ENCODE peak calls at places on chromosome 20, in six cellular contexts. One of them, this sample, is unnamed.

GRCh38 chr20:49338061-49338460 is 60.2 kb upstream of the ZNFX1 start:
- DNase-seq in mesenchymal stem cell: no peak
- DNase-seq in H9: no peak
- DNase-seq in trophoblast cell: no peak
- DNase-seq in H1: no peak
- DNase-seq in IMR-90: no peak
- DNase-seq in this sample: no peak

GRCh38 chr20:19588731-19589130 is 169.3 kb upstream of the RIN2 start:
- DNase-seq in H1: no peak
- DNase-seq in trophoblast cell: no peak
- DNase-seq in mesenchymal stem cell: no peak
- DNase-seq in H9: no peak
- DNase-seq in IMR-90: no peak
- DNase-seq in this sample: no peak

GRCh38 chr20:62025394-62025793 is 40.3 kb downstream of the TAF4 start:
- DNase-seq in trophoblast cell: no peak
- DNase-seq in H9: no peak
- DNase-seq in H1: no peak
- DNase-seq in IMR-90: no peak
- DNase-seq in mesenchymal stem cell: peak; percentile 8
- DNase-seq in this sample: no peak

GRCh38 chr20:37702643-37703337 is 9.0 kb downstream of the CTNNBL1 start:
- DNase-seq in IMR-90: no peak
- DNase-seq in trophoblast cell: no peak
- DNase-seq in H1: no peak
- DNase-seq in mesenchymal stem cell: no peak
- DNase-seq in H9: no peak
- DNase-seq in this sample: no peak

GRCh38 chr20:20743511-20744169 is 31.2 kb upstream of the RALGAPA2 start:
- DNase-seq in H9: peak; percentile 49
- DNase-seq in H1: peak; percentile 56
- DNase-seq in trophoblast cell: no peak
- DNase-seq in mesenchymal stem cell: peak; percentile 22
- DNase-seq in IMR-90: no peak
- DNase-seq in this sample: peak; percentile 58

GRCh38 chr20:37452236-37452635 is 68.8 kb upstream of the NNAT start:
- DNase-seq in IMR-90: no peak
- DNase-seq in H1: no peak
- DNase-seq in trophoblast cell: no peak
- DNase-seq in H9: no peak
- DNase-seq in mesenchymal stem cell: no peak
- DNase-seq in this sample: no peak

GRCh38 chr20:32571566-32571965 is 13.6 kb downstream of the NOL4L start:
- DNase-seq in H9: no peak
- DNase-seq in H1: no peak
- DNase-seq in trophoblast cell: no peak
- DNase-seq in IMR-90: no peak
- DNase-seq in mesenchymal stem cell: no peak
- DNase-seq in this sample: no peak

GRCh38 chr20:61252601-61253263 is 671 bp downstream of the CDH4 start:
- DNase-seq in H9: no peak
- DNase-seq in trophoblast cell: no peak
- DNase-seq in H1: peak; percentile 59
- DNase-seq in mesenchymal stem cell: peak; percentile 31
- DNase-seq in IMR-90: peak; percentile 9
- DNase-seq in this sample: no peak

GRCh38 chr20:38222231-38222922 is 38.2 kb downstream of the KIAA1755 start:
- DNase-seq in mesenchymal stem cell: peak; percentile 60
- DNase-seq in IMR-90: peak; percentile 48
- DNase-seq in H1: peak; percentile 96
- DNase-seq in H9: peak; percentile 81
- DNase-seq in trophoblast cell: peak; percentile 58
- DNase-seq in this sample: peak; percentile 73

GRCh38 chr20:63746766-63747315 is 7.3 kb downstream of the SLC2A4RG start:
- DNase-seq in mesenchymal stem cell: no peak
- DNase-seq in H1: no peak
- DNase-seq in IMR-90: no peak
- DNase-seq in trophoblast cell: no peak
- DNase-seq in H9: no peak
- DNase-seq in this sample: no peak

GRCh38 chr20:19672498-19672897 is 85.6 kb upstream of the RIN2 start:
- DNase-seq in IMR-90: no peak
- DNase-seq in trophoblast cell: no peak
- DNase-seq in H1: no peak
- DNase-seq in H9: no peak
- DNase-seq in mesenchymal stem cell: no peak
- DNase-seq in this sample: no peak

GRCh38 chr20:37699202-37699601 is 5.4 kb downstream of the CTNNBL1 start:
- DNase-seq in H1: no peak
- DNase-seq in IMR-90: no peak
- DNase-seq in H9: no peak
- DNase-seq in trophoblast cell: no peak
- DNase-seq in mesenchymal stem cell: no peak
- DNase-seq in this sample: no peak

GRCh38 chr20:64038579-64039292 is 2.8 kb downstream of the C20orf204 start:
- DNase-seq in IMR-90: peak; percentile 67
- DNase-seq in trophoblast cell: peak; percentile 53
- DNase-seq in H1: peak; percentile 92
- DNase-seq in H9: peak; percentile 89
- DNase-seq in mesenchymal stem cell: peak; percentile 74
- DNase-seq in this sample: peak; percentile 60

GRCh38 chr20:37524221-37524700 is 3.2 kb downstream of the NNAT start:
- DNase-seq in H1: no peak
- DNase-seq in IMR-90: no peak
- DNase-seq in H9: no peak
- DNase-seq in trophoblast cell: no peak
- DNase-seq in mesenchymal stem cell: no peak
- DNase-seq in this sample: no peak

GRCh38 chr20:63772781-63773520 is 33.4 kb downstream of the SLC2A4RG start:
- DNase-seq in H1: no peak
- DNase-seq in H9: no peak
- DNase-seq in IMR-90: peak; percentile 11
- DNase-seq in mesenchymal stem cell: no peak
- DNase-seq in trophoblast cell: no peak
- DNase-seq in this sample: no peak

GRCh38 chr20:38290829-38291581 is 13.0 kb upstream of the BPI start:
- DNase-seq in mesenchymal stem cell: peak; percentile 92
- DNase-seq in IMR-90: peak; percentile 95
- DNase-seq in trophoblast cell: peak; percentile 56
- DNase-seq in H1: peak; percentile 74
- DNase-seq in H9: peak; percentile 90
- DNase-seq in this sample: no peak

GRCh38 chr20:62050166-62051120 is 15.2 kb downstream of the TAF4 start:
- DNase-seq in H1: no peak
- DNase-seq in H9: no peak
- DNase-seq in trophoblast cell: no peak
- DNase-seq in mesenchymal stem cell: no peak
- DNase-seq in IMR-90: no peak
- DNase-seq in this sample: no peak

GRCh38 chr20:29874476-29875202 is 1382.8 kb upstream of the DEFB115 start:
- DNase-seq in H1: no peak
- DNase-seq in H9: no peak
- DNase-seq in IMR-90: no peak
- DNase-seq in mesenchymal stem cell: no peak
- DNase-seq in trophoblast cell: no peak
- DNase-seq in this sample: no peak

GRCh38 chr20:53942973-53943372 is 127.4 kb downstream of the BCAS1 start:
- DNase-seq in IMR-90: no peak
- DNase-seq in H9: no peak
- DNase-seq in mesenchymal stem cell: no peak
- DNase-seq in H1: peak; percentile 41
- DNase-seq in trophoblast cell: no peak
- DNase-seq in this sample: no peak

GRCh38 chr20:1892122-1892385 is 3.2 kb upstream of the SIRPA start:
- DNase-seq in H1: no peak
- DNase-seq in mesenchymal stem cell: no peak
- DNase-seq in trophoblast cell: no peak
- DNase-seq in H9: no peak
- DNase-seq in IMR-90: no peak
- DNase-seq in this sample: no peak

GRCh38 chr20:16533493-16533892 is 39.8 kb downstream of the KIF16B start:
- DNase-seq in trophoblast cell: no peak
- DNase-seq in mesenchymal stem cell: no peak
- DNase-seq in H9: no peak
- DNase-seq in IMR-90: peak; percentile 7
- DNase-seq in H1: no peak
- DNase-seq in this sample: no peak

GRCh38 chr20:45010399-45010828 is 44.1 kb downstream of the STK4 start:
- DNase-seq in H1: no peak
- DNase-seq in IMR-90: peak; percentile 95
- DNase-seq in trophoblast cell: no peak
- DNase-seq in H9: no peak
- DNase-seq in mesenchymal stem cell: peak; percentile 21
- DNase-seq in this sample: no peak

GRCh38 chr20:58818585-58819285 is 32.0 kb downstream of the GNAS-AS1 start:
- DNase-seq in trophoblast cell: peak; percentile 73
- DNase-seq in IMR-90: peak; percentile 89
- DNase-seq in H1: no peak
- DNase-seq in mesenchymal stem cell: peak; percentile 67
- DNase-seq in H9: no peak
- DNase-seq in this sample: no peak

GRCh38 chr20:17327185-17327780 is 100.4 kb downstream of the PCSK2 start:
- DNase-seq in mesenchymal stem cell: no peak
- DNase-seq in H9: no peak
- DNase-seq in trophoblast cell: no peak
- DNase-seq in H1: peak; percentile 51
- DNase-seq in IMR-90: no peak
- DNase-seq in this sample: no peak

GRCh38 chr20:32636278-32636677 is 37.5 kb downstream of the C20orf203 start:
- DNase-seq in trophoblast cell: no peak
- DNase-seq in mesenchymal stem cell: no peak
- DNase-seq in IMR-90: peak; percentile 44
- DNase-seq in H9: no peak
- DNase-seq in H1: no peak
- DNase-seq in this sample: no peak

GRCh38 chr20:8909596-8909995 is 159.3 kb upstream of the PLCB4 start:
- DNase-seq in H9: no peak
- DNase-seq in mesenchymal stem cell: no peak
- DNase-seq in IMR-90: peak; percentile 15
- DNase-seq in H1: no peak
- DNase-seq in trophoblast cell: no peak
- DNase-seq in this sample: no peak

GRCh38 chr20:25496968-25497401 is 88.3 kb downstream of the NINL start:
- DNase-seq in H9: no peak
- DNase-seq in trophoblast cell: no peak
- DNase-seq in H1: no peak
- DNase-seq in IMR-90: peak; percentile 27
- DNase-seq in mesenchymal stem cell: peak; percentile 6
- DNase-seq in this sample: no peak

GRCh38 chr20:41124451-41125094 is 12.8 kb upstream of the PLCG1 start:
- DNase-seq in H9: no peak
- DNase-seq in trophoblast cell: no peak
- DNase-seq in mesenchymal stem cell: no peak
- DNase-seq in H1: no peak
- DNase-seq in IMR-90: no peak
- DNase-seq in this sample: no peak

GRCh38 chr20:19408971-19409370 is 196.5 kb downstream of the SLC24A3 start:
- DNase-seq in IMR-90: no peak
- DNase-seq in H1: no peak
- DNase-seq in H9: no peak
- DNase-seq in mesenchymal stem cell: no peak
- DNase-seq in trophoblast cell: no peak
- DNase-seq in this sample: no peak

DNA sequence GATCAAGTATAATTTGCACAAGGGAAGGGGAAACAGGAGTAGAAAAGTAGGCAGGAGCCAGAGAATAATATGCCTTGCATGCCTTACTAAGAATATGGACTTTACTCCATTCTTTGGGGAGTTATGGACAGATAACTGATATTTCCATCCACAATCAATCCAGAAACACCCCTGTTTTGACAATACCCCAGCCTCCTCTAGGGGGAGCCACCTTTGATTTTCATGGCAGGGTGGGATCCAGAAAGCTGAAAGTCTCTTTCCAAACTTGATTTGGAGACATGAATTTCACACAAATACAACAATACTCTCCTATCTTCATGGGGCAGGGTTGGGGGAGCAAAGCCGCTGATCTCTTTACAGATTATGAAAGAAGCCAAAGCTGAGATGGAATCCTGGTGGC is 404.1 kb downstream of the FOXA2 start:
- DNase-seq in H1: peak; percentile 80
- DNase-seq in H9: peak; percentile 41
- DNase-seq in mesenchymal stem cell: no peak
- DNase-seq in trophoblast cell: no peak
- DNase-seq in IMR-90: no peak
- DNase-seq in this sample: no peak
- H4K8ac ChIP-seq in H1: no peak overlapping the region
- H4K8ac ChIP-seq in H9: no peak overlapping the region
- H4K8ac ChIP-seq in mesenchymal stem cell: no peak overlapping the region
- H4K8ac ChIP-seq in trophoblast cell: no peak overlapping the region
- H4K8ac ChIP-seq in IMR-90: no peak overlapping the region
- H4K8ac ChIP-seq in this sample: no peak overlapping the region

GRCh38 chr20:43740642-43741041 is 13.8 kb upstream of the GTSF1L start:
- DNase-seq in trophoblast cell: no peak
- DNase-seq in H1: no peak
- DNase-seq in H9: no peak
- DNase-seq in mesenchymal stem cell: no peak
- DNase-seq in IMR-90: no peak
- DNase-seq in this sample: no peak
- H3K14ac ChIP-seq in trophoblast cell: no peak overlapping the region
- H3K14ac ChIP-seq in H1: no peak overlapping the region
- H3K14ac ChIP-seq in H9: no peak overlapping the region
- H3K14ac ChIP-seq in mesenchymal stem cell: no peak overlapping the region
- H3K14ac ChIP-seq in IMR-90: no peak overlapping the region
- H3K14ac ChIP-seq in this sample: no peak overlapping the region

DNA sequence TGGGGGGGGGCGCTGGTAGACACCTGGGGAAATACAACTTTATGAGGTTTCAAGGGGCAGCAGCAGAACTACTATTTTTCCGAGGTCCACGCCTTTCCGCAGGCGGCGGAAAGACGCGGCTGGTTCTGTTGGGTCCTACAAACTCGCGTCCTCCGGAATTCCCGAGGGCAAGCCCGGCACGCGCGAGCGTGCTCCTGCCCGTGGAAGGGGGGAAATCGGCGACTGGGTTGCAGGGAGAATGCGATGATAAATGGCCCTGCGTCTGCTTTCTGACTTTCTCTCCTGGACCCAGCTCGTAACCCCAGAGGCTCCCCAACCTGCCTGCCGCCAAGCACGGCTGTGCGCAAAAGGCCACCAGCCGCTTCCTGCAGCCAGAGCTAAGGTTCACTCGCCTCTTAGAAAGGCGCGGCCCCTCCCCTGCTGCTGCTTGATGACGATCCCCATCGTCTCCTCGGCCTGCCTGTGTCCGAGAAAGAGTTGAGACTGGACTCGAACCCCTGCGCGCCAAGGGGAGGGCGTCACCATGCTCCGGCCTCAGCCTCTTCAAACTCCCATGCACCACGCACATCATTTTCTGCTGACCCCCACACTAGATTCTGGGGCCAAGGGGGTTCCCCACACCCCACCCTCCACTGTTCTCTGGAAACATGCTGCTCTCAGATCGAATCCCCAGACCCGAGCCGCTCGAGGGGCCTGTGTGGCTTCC is 6.7 kb downstream of the FOXA2 start:
- DNase-seq in mesenchymal stem cell: no peak
- DNase-seq in IMR-90: no peak
- DNase-seq in trophoblast cell: no peak
- DNase-seq in H1: peak; percentile 66
- DNase-seq in H9: peak; percentile 77
- DNase-seq in this sample: no peak
- H4K8ac ChIP-seq in mesenchymal stem cell: no peak overlapping the region
- H4K8ac ChIP-seq in IMR-90: no peak overlapping the region
- H4K8ac ChIP-seq in trophoblast cell: no peak overlapping the region
- H4K8ac ChIP-seq in H1: no peak overlapping the region
- H4K8ac ChIP-seq in H9: no peak overlapping the region
- H4K8ac ChIP-seq in this sample: no peak overlapping the region

GRCh38 chr20:46731770-46732169 is 22.3 kb downstream of the SLC2A10 start:
- DNase-seq in H9: peak; percentile 34
- DNase-seq in H1: no peak
- DNase-seq in mesenchymal stem cell: no peak
- DNase-seq in trophoblast cell: no peak
- DNase-seq in IMR-90: no peak
- DNase-seq in this sample: no peak
- H3K14ac ChIP-seq in H9: no peak overlapping the region
- H3K14ac ChIP-seq in H1: no peak overlapping the region
- H3K14ac ChIP-seq in mesenchymal stem cell: no peak overlapping the region
- H3K14ac ChIP-seq in trophoblast cell: no peak overlapping the region
- H3K14ac ChIP-seq in IMR-90: no peak overlapping the region
- H3K14ac ChIP-seq in this sample: no peak overlapping the region